ENCODE peak calls at places on chromosomes 5 and 9, in ten cellular contexts. H, V, Y, J, X, R, G, U, A and F are unnamed samples.

GRCh38 chr9:113509463-113509862 is 45.9 kb downstream of the RGS3 start:
- DNase-seq in X (no peak), H (peak; percentile 83), V (peak; percentile 93), Y (no peak), A (no peak), J (no peak), U (no peak), G (no peak), R (no peak), F (no peak)

GRCh38 chr5:145937432-145938250 is 1.3 kb downstream of the SH3RF2 start:
- DNase-seq in G (peak; percentile 40), R (no peak), H (peak; percentile 51), X (no peak), Y (no peak), U (peak; percentile 38), V (peak; percentile 71), J (peak; percentile 78), A (peak; percentile 82), F (no peak)

GRCh38 chr5:72465601-72466563 is 41.3 kb downstream of the ZNF366 start:
- DNase-seq in R (no peak), V (peak; percentile 86), X (no peak), U (no peak), H (peak; percentile 75), J (no peak), G (no peak), A (peak; percentile 37), Y (no peak), F (no peak)

GRCh38 chr5:130514984-130515690 is 610.9 kb downstream of the CHSY3 start:
- DNase-seq in A (peak; percentile 95), X (no peak), V (peak; percentile 17), Y (no peak), G (no peak), R (no peak), H (peak; percentile 6), J (no peak), U (no peak), F (no peak)

GRCh38 chr9:75870450-75870849 is 20.0 kb upstream of the PCSK5 start:
- DNase-seq in H (no peak), V (no peak), X (no peak), R (no peak), J (no peak), U (no peak), Y (no peak), G (no peak), A (no peak), F (no peak)

GRCh38 chr9:134834217-134834956 is 46.2 kb upstream of the FCN2 start:
- DNase-seq in A (no peak), V (peak; percentile 92), R (no peak), H (no peak), G (no peak), X (no peak), J (no peak), Y (no peak), U (no peak), F (peak; percentile 48)

GRCh38 chr5:139415221-139415861 is 11.5 kb upstream of the SPATA24 start:
- DNase-seq in Y (peak; percentile 21), V (no peak), X (peak; percentile 86), R (no peak), J (no peak), H (no peak), G (no peak), A (no peak), U (no peak), F (no peak)

GRCh38 chr9:76297721-76298239 is 96.4 kb downstream of the RFK start:
- DNase-seq in H (peak; percentile 33), A (no peak), R (no peak), G (no peak), X (peak; percentile 50), V (peak; percentile 74), U (no peak), J (no peak), Y (peak; percentile 33), F (peak; percentile 76)

GRCh38 chr9:35027361-35027760 is 37.8 kb downstream of the DNAJB5 start:
- DNase-seq in V (no peak), J (no peak), A (no peak), X (no peak), Y (no peak), H (no peak), U (no peak), G (no peak), R (no peak), F (no peak)

GRCh38 chr9:35026671-35027070 is 37.1 kb downstream of the DNAJB5 start:
- DNase-seq in G (no peak), R (no peak), A (no peak), X (no peak), Y (no peak), U (no peak), H (no peak), J (no peak), V (no peak), F (no peak)

GRCh38 chr9:35028341-35028740 is 38.8 kb downstream of the DNAJB5 start:
- DNase-seq in J (no peak), H (peak; percentile 33), V (no peak), U (no peak), Y (no peak), A (no peak), X (no peak), G (no peak), R (no peak), F (no peak)

GRCh38 chr9:35029241-35029640 is 39.7 kb downstream of the DNAJB5 start:
- DNase-seq in G (no peak), U (no peak), A (no peak), X (no peak), Y (no peak), R (no peak), V (no peak), J (no peak), H (no peak), F (no peak)

GRCh38 chr9:35027871-35028270 is 38.3 kb downstream of the DNAJB5 start:
- DNase-seq in G (no peak), U (no peak), Y (no peak), J (no peak), A (no peak), R (no peak), X (no peak), V (no peak), H (peak; percentile 51), F (no peak)
- H3K9me3 ChIP-seq in G (no peaks in the 10 kb centered on the region), U (no peaks in the 10 kb centered on the region), Y (no peaks in the 10 kb centered on the region), J (peaks cover 10% of the 10 kb centered on the region), A (no peaks in the 10 kb centered on the region), R (no peaks in the 10 kb centered on the region), X (no peaks in the 10 kb centered on the region), V (no peaks in the 10 kb centered on the region), H (no peaks in the 10 kb centered on the region), F (no peaks in the 10 kb centered on the region)

GRCh38 chr9:81526587-81526986 is 162.8 kb downstream of the TLE1 start:
- DNase-seq in R (no peak), Y (no peak), A (no peak), H (peak; percentile 93), U (no peak), J (no peak), X (no peak), V (peak; percentile 79), G (no peak), F (no peak)

GRCh38 chr9:81519816-81520215 is 169.5 kb downstream of the TLE1 start:
- DNase-seq in R (no peak), U (no peak), Y (no peak), G (no peak), X (no peak), A (no peak), J (no peak), V (no peak), H (peak; percentile 13), F (no peak)

GRCh38 chr9:81521892-81522291 is 167.5 kb downstream of the TLE1 start:
- DNase-seq in V (no peak), X (no peak), Y (no peak), H (no peak), J (no peak), A (peak; percentile 17), R (no peak), G (peak; percentile 57), U (no peak), F (no peak)

GRCh38 chr9:81517954-81518353 is 171.4 kb downstream of the TLE1 start:
- DNase-seq in J (no peak), A (no peak), U (no peak), Y (no peak), G (no peak), V (no peak), H (no peak), X (no peak), R (no peak), F (no peak)

GRCh38 chr9:81522721-81523551 is 166.4 kb downstream of the TLE1 start:
- DNase-seq in G (peak; percentile 77), J (peak; percentile 25), H (peak; percentile 66), U (no peak), V (peak; percentile 72), X (no peak), R (no peak), A (peak; percentile 74), Y (no peak), F (no peak)
- H3K27ac ChIP-seq in G (peak overlapping the region; percentile 24), J (no peak overlapping the region), H (no peak overlapping the region), U (peak overlapping the region; percentile 44), V (no peak overlapping the region), X (no peak overlapping the region), R (no peak overlapping the region), A (peak overlapping the region; percentile 78), Y (no peak overlapping the region), F (no peak overlapping the region)

GRCh38 chr5:180795771-180796313 is 6.8 kb downstream of the MGAT1 start:
- DNase-seq in J (no peak), U (no peak), A (no peak), H (no peak), G (no peak), X (no peak), R (no peak), V (no peak), Y (no peak), F (no peak)

GRCh38 chr5:180798193-180798592 is 4.4 kb downstream of the MGAT1 start:
- DNase-seq in J (no peak), Y (no peak), X (no peak), R (no peak), H (no peak), G (no peak), A (no peak), U (no peak), V (no peak), F (no peak)

GRCh38 chr5:180799902-180800801 is 2.5 kb downstream of the MGAT1 start:
- DNase-seq in A (peak; percentile 92), H (peak; percentile 86), U (no peak), J (no peak), V (peak; percentile 94), R (no peak), Y (no peak), G (no peak), X (no peak), F (no peak)

GRCh38 chr5:180799194-180799593 is 3.4 kb downstream of the MGAT1 start:
- DNase-seq in V (no peak), G (no peak), J (no peak), A (peak; percentile 49), Y (no peak), U (peak; percentile 58), H (no peak), R (no peak), X (no peak), F (no peak)

DNA sequence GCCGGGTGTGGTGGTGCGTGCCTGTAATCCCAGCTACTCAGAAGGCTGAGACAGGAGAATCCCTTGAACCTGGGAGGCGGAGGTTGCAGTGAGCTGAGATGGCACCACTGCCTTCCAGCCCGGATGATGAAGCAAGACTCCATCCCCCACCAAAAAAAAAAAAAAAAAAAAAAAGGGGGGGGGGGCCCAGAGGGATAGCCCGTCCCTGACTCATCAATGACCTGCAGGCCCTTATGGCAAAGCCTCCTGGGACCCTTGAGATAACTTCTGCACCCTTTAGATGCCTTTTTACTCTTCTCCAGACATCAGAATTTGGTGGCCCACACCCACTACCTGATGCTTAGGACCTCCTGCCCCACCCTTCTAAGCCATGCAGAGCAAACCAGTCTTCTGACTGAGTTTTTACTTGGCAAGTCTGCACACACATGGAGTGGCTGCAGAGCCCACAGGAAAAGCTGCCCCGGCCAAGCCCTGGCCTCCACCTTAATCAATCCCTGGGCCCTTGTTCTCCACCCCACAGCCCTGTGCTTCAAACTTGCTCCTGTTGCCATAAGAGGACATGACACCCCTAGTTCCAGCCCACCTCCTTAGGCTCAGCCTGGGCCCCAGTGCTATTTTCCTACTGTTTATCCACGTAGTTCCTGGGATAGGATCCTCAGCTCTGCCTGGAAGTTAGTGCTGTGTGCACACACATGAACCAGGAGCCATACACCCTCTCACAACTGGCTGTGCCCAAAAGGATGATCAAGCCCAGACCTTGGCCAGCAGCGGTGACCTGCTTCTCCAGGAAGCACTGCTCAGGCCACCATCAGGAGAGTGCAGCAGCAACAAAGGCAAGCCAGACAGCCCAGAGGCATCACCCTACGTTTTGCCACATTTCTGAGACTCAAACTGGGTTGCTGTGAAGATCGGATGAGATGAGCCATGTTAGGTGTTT is 5.1 kb downstream of the MGAT1 start:
- DNase-seq in G (no peak), R (no peak), U (no peak), X (no peak), A (no peak), H (no peak), V (no peak), J (no peak), Y (no peak), F (no peak)
- H3K4me1 ChIP-seq in G (peaks cover 34% of the 10 kb centered on the region), R (peaks cover 65% of the 10 kb centered on the region), U (peaks cover 64% of the 10 kb centered on the region), X (peaks cover 89% of the 10 kb centered on the region), A (peaks cover 33% of the 10 kb centered on the region), H (peaks cover 30% of the 10 kb centered on the region), V (peaks cover 46% of the 10 kb centered on the region), J (peaks cover 37% of the 10 kb centered on the region), Y (peaks cover 63% of the 10 kb centered on the region), F (peaks cover 40% of the 10 kb centered on the region)

GRCh38 chr9:101437806-101438232 is 2.2 kb upstream of the ALDOB start:
- DNase-seq in U (peak; percentile 44), J (no peak), Y (peak; percentile 17), G (peak; percentile 76), H (no peak), X (peak; percentile 76), R (no peak), V (no peak), A (no peak), F (peak; percentile 71)
- H3K9me3 ChIP-seq in U (no peaks in the 10 kb centered on the region), J (no peaks in the 10 kb centered on the region), Y (no peaks in the 10 kb centered on the region), G (no peaks in the 10 kb centered on the region), H (no peaks in the 10 kb centered on the region), X (no peaks in the 10 kb centered on the region), R (no peaks in the 10 kb centered on the region), V (no peaks in the 10 kb centered on the region), A (no peaks in the 10 kb centered on the region), F (no peaks in the 10 kb centered on the region)